ENCODE peak calls at places on chromosomes 12 and 14, in five cellular contexts. One of them, this sample, is unnamed.

GRCh38 chr12:51118706-51119105 is 35.3 kb upstream of the CSRNP2 start:
- DNase-seq in HepG2: no peak
- DNase-seq in GM12878: no peak
- DNase-seq in A549: no peak
- DNase-seq in IMR-90: peak; percentile 84
- DNase-seq in this sample: no peak

GRCh38 chr12:24078318-24078765 is 128.9 kb upstream of the SOX5 start:
- DNase-seq in A549: no peak
- DNase-seq in HepG2: peak; percentile 96
- DNase-seq in GM12878: no peak
- DNase-seq in IMR-90: peak; percentile 57
- DNase-seq in this sample: no peak

GRCh38 chr12:103495783-103496456 is at the start of gene C12orf42:
- DNase-seq in IMR-90: no peak
- DNase-seq in HepG2: no peak
- DNase-seq in GM12878: peak; percentile 63
- DNase-seq in A549: peak; percentile 80
- DNase-seq in this sample: peak; percentile 74

GRCh38 chr12:96176575-96176974 is 17.6 kb upstream of the ELK3 start:
- DNase-seq in HepG2: no peak
- DNase-seq in IMR-90: no peak
- DNase-seq in A549: no peak
- DNase-seq in GM12878: no peak
- DNase-seq in this sample: no peak

GRCh38 chr14:25009891-25010290 is 40.1 kb downstream of the STXBP6 start:
- DNase-seq in IMR-90: peak; percentile 39
- DNase-seq in GM12878: no peak
- DNase-seq in A549: no peak
- DNase-seq in HepG2: peak; percentile 70
- DNase-seq in this sample: no peak

GRCh38 chr14:30243805-30244204 is 315.2 kb upstream of the G2E3 start:
- DNase-seq in A549: no peak
- DNase-seq in IMR-90: peak; percentile 85
- DNase-seq in HepG2: no peak
- DNase-seq in GM12878: no peak
- DNase-seq in this sample: no peak

GRCh38 chr14:53542692-53543091 is 389.6 kb upstream of the DDHD1 start:
- DNase-seq in GM12878: no peak
- DNase-seq in IMR-90: peak; percentile 28
- DNase-seq in A549: no peak
- DNase-seq in HepG2: peak; percentile 44
- DNase-seq in this sample: peak; percentile 15

GRCh38 chr12:101839324-101840283 is 8.8 kb upstream of the GNPTAB start:
- DNase-seq in HepG2: peak; percentile 64
- DNase-seq in IMR-90: peak; percentile 68
- DNase-seq in GM12878: no peak
- DNase-seq in A549: peak; percentile 65
- DNase-seq in this sample: peak; percentile 62

GRCh38 chr14:36009643-36010042 is 166.9 kb downstream of the PTCSC3 start:
- DNase-seq in IMR-90: no peak
- DNase-seq in HepG2: no peak
- DNase-seq in GM12878: no peak
- DNase-seq in A549: no peak
- DNase-seq in this sample: no peak

GRCh38 chr12:124454735-124455134 is 112.7 kb downstream of the NCOR2 start:
- DNase-seq in A549: no peak
- DNase-seq in IMR-90: no peak
- DNase-seq in GM12878: no peak
- DNase-seq in HepG2: no peak
- DNase-seq in this sample: no peak

GRCh38 chr14:30710870-30711269 is 88.8 kb downstream of the SCFD1 start:
- DNase-seq in IMR-90: peak; percentile 49
- DNase-seq in GM12878: no peak
- DNase-seq in A549: no peak
- DNase-seq in HepG2: no peak
- DNase-seq in this sample: no peak

GRCh38 chr12:54661048-54661447 is 12.9 kb upstream of the DCD start:
- DNase-seq in IMR-90: no peak
- DNase-seq in HepG2: no peak
- DNase-seq in A549: no peak
- DNase-seq in GM12878: no peak
- DNase-seq in this sample: no peak

GRCh38 chr14:51248041-51248987 is 8.3 kb downstream of the TMX1 start:
- DNase-seq in A549: no peak
- DNase-seq in HepG2: no peak
- DNase-seq in IMR-90: no peak
- DNase-seq in GM12878: peak; percentile 40
- DNase-seq in this sample: no peak

GRCh38 chr14:67269338-67270060 is 28.3 kb downstream of the PALS1 start:
- DNase-seq in GM12878: no peak
- DNase-seq in A549: no peak
- DNase-seq in IMR-90: peak; percentile 87
- DNase-seq in HepG2: no peak
- DNase-seq in this sample: peak; percentile 4

GRCh38 chr12:48004039-48004940 is at the start of gene COL2A1:
- DNase-seq in GM12878: no peak
- DNase-seq in A549: peak; percentile 35
- DNase-seq in IMR-90: peak; percentile 12
- DNase-seq in HepG2: no peak
- DNase-seq in this sample: peak; percentile 75

GRCh38 chr14:76501156-76501555 is 125.2 kb downstream of the ESRRB start:
- DNase-seq in IMR-90: no peak
- DNase-seq in GM12878: no peak
- DNase-seq in A549: no peak
- DNase-seq in HepG2: no peak
- DNase-seq in this sample: no peak

GRCh38 chr12:75838309-75838708 is 193.3 kb downstream of the PHLDA1 start:
- DNase-seq in HepG2: no peak
- DNase-seq in A549: no peak
- DNase-seq in GM12878: no peak
- DNase-seq in IMR-90: no peak
- DNase-seq in this sample: no peak

GRCh38 chr14:47264842-47265241 is 410.6 kb downstream of the MDGA2 start:
- DNase-seq in GM12878: no peak
- DNase-seq in IMR-90: no peak
- DNase-seq in A549: no peak
- DNase-seq in HepG2: no peak
- DNase-seq in this sample: no peak

GRCh38 chr12:98828802-98829600 is 183.9 kb downstream of the APAF1 start:
- DNase-seq in A549: no peak
- DNase-seq in GM12878: no peak
- DNase-seq in HepG2: peak; percentile 22
- DNase-seq in IMR-90: no peak
- DNase-seq in this sample: no peak

GRCh38 chr14:76958020-76958965 is 70.2 kb downstream of the IRF2BPL start:
- DNase-seq in A549: no peak
- DNase-seq in HepG2: no peak
- DNase-seq in GM12878: no peak
- DNase-seq in IMR-90: no peak
- DNase-seq in this sample: no peak

GRCh38 chr12:3122841-3123678 is 45.9 kb downstream of the TSPAN9 start:
- DNase-seq in IMR-90: peak; percentile 75
- DNase-seq in GM12878: no peak
- DNase-seq in HepG2: no peak
- DNase-seq in A549: no peak
- DNase-seq in this sample: peak; percentile 74

GRCh38 chr12:19639781-19640180 is 200.5 kb downstream of the AEBP2 start:
- DNase-seq in HepG2: no peak
- DNase-seq in IMR-90: no peak
- DNase-seq in GM12878: no peak
- DNase-seq in A549: no peak
- DNase-seq in this sample: no peak

GRCh38 chr14:20855652-20856291 is 35.4 kb upstream of the RNASE3 start:
- DNase-seq in GM12878: peak; percentile 21
- DNase-seq in HepG2: peak; percentile 79
- DNase-seq in IMR-90: peak; percentile 59
- DNase-seq in A549: peak; percentile 69
- DNase-seq in this sample: peak; percentile 42

GRCh38 chr12:69389836-69390235 is 30.3 kb downstream of the YEATS4 start:
- DNase-seq in A549: no peak
- DNase-seq in HepG2: no peak
- DNase-seq in IMR-90: peak; percentile 79
- DNase-seq in GM12878: no peak
- DNase-seq in this sample: no peak

GRCh38 chr14:35368583-35368982 is 36.0 kb downstream of the NFKBIA start:
- DNase-seq in HepG2: no peak
- DNase-seq in A549: no peak
- DNase-seq in GM12878: no peak
- DNase-seq in IMR-90: no peak
- DNase-seq in this sample: no peak

GRCh38 chr14:104957146-104958113 is 20.7 kb downstream of the AHNAK2 start:
- DNase-seq in IMR-90: no peak
- DNase-seq in GM12878: no peak
- DNase-seq in A549: no peak
- DNase-seq in HepG2: no peak
- DNase-seq in this sample: no peak
- H3K4me2 ChIP-seq in IMR-90: no peak overlapping the region
- H3K4me2 ChIP-seq in GM12878: no peak overlapping the region
- H3K4me2 ChIP-seq in A549: no peak overlapping the region
- H3K4me2 ChIP-seq in HepG2: no peak overlapping the region
- H3K4me2 ChIP-seq in this sample: no peak overlapping the region

DNA sequence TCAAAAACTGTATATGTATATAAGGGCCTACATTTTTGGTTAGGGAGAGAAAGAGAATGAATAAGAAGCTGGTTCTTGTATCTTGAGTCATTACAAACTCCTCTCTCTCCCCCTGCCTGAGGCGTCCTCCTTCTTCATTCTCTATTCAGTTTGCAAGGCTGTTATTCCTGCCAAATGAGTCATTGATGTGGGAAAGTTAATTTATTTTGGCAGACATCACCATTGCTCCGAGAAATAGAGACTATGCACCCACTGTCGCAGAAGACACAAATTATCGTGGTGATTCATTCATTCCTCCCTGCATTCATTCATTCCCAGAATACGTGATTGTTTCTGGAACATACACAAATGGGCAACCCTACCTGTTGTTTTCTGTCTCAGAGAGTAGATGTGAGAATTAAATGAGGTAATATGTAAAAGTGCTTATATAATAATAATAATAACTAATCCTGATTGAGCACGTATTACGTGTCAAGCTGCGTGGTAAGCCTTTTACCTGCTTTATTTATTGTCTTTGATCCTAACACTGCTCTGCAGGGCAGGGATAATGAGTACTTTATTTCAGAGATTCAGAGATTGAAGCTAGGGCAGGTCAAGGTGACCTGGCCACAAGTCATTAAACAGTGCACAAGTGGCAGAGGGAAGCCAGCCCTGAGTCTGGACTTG is 112.6 kb upstream of the MED13L start:
- DNase-seq in HepG2: no peak
- DNase-seq in A549: peak; percentile 64
- DNase-seq in GM12878: no peak
- DNase-seq in IMR-90: peak; percentile 98
- DNase-seq in this sample: no peak
- TF ChIP-seq RFX5 in HepG2: no peak
- TF ChIP-seq RFX5 in A549: no peak
- TF ChIP-seq RFX5 in GM12878: no peak
- TF ChIP-seq RFX5 in IMR-90: no peak
- TF ChIP-seq RFX5 in this sample: no peak

GRCh38 chr14:104692939-104693315 is 3.5 kb downstream of the INF2 start:
- DNase-seq in GM12878: no peak
- DNase-seq in HepG2: no peak
- DNase-seq in IMR-90: no peak
- DNase-seq in A549: no peak
- DNase-seq in this sample: no peak

GRCh38 chr14:104692261-104692938 is 3.0 kb downstream of the INF2 start:
- DNase-seq in GM12878: no peak
- DNase-seq in IMR-90: no peak
- DNase-seq in A549: no peak
- DNase-seq in HepG2: no peak
- DNase-seq in this sample: no peak

GRCh38 chr14:104690861-104691455 is 1.5 kb downstream of the INF2 start:
- DNase-seq in A549: no peak
- DNase-seq in GM12878: no peak
- DNase-seq in IMR-90: no peak
- DNase-seq in HepG2: no peak
- DNase-seq in this sample: no peak

GRCh38 chr14:104690266-104690711 is 871 bp downstream of the INF2 start:
- DNase-seq in GM12878: no peak
- DNase-seq in IMR-90: no peak
- DNase-seq in A549: no peak
- DNase-seq in HepG2: no peak
- DNase-seq in this sample: no peak

DNA sequence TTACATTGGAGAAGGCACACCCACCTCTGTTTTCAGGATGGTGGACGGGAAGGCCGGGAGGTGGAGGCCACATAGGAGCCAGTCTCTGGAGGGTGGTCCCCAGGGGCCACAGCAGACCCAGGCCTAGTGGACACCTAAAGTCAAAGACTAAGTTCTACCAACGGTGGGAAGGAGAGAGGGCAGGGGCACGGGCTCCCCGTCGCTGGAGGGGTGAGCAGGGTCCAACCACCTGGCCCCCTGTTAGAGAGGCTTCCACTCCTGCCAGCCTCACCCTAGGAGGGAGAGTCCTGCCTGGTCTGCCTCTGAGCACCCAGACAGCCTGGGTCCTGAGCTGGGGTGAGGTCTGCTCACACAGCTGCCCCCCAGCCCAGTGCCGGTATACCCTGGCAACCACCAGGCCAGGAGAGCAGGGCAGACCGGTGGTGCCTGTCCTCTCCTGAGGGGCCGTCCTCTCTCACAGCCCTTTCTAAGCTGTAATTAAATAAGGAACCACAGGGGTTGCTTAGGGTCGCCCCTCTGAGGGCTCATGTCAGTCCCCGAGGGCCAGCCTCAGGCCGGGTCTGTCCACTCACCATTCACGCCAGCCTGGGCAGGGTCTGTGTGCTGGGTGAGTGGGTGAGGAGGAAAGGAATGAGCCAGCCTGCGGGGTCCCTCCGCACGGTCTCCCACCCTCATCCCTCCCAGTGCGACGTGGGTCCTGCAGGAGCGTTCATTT is 2.3 kb downstream of the INF2 start:
- DNase-seq in IMR-90: no peak
- DNase-seq in HepG2: no peak
- DNase-seq in A549: no peak
- DNase-seq in GM12878: no peak
- DNase-seq in this sample: no peak
- H3K4me2 ChIP-seq in IMR-90: peak overlapping the region; percentile 87
- H3K4me2 ChIP-seq in HepG2: peak overlapping the region; percentile 86
- H3K4me2 ChIP-seq in A549: peak overlapping the region; percentile 86
- H3K4me2 ChIP-seq in GM12878: peak overlapping the region; percentile 17
- H3K4me2 ChIP-seq in this sample: peak overlapping the region; percentile 100

DNA sequence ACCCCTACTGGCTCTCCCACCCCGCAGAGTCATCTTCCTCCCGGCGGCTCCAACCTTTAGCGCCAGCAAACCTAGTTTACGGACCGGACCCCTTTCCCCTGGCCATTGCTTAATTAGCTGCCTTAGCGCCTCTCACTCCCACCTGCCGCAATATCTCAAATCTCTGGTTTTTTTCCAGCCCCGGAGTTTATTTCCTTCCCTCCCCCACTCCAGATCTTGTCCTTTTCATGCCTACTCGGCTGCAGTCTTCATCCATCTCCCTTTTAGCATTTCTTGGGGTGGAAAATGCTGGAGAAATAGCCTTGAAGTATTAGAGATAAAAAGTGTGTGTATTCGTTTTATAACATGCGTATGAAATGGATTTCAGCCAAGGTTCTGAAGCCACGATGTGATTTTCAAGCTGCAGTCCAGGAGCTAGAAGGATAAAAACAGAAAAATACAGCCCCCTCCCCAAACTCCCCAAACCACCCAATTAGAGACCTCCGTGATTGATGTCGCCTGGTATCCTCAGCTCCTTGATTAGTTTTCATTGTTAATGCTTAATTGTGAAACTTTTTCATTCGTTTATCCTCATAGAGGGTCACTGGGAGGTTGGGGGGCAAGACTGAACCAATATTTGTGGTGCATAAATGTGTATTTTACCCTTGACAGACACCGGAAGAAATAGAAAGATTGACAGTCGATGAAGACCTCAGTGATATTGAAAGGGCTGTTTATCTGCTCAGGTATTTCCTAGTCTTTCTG is 1.5 kb downstream of the PPP4R4 start:
- DNase-seq in IMR-90: no peak
- DNase-seq in HepG2: no peak
- DNase-seq in GM12878: no peak
- DNase-seq in A549: no peak
- DNase-seq in this sample: no peak
- TF ChIP-seq RFX5 in IMR-90: no peak
- TF ChIP-seq RFX5 in HepG2: no peak
- TF ChIP-seq RFX5 in GM12878: no peak
- TF ChIP-seq RFX5 in A549: no peak
- TF ChIP-seq RFX5 in this sample: no peak

This sample was measured in SK-N-SH.